ENCODE peak calls at places on chromosomes 6 and 20, in nine cellular contexts. N is T follicular helper cell, L is GM13976, H is activated B cell treated with CpG ODN at 0.5 μM for 24 hours, V is A549, E is NCI-H748 treated with DMSO at 0.1 percent for 48 hours, J is cardiac fibroblast, I is A172, D is esophagus squamous epithelium. M is an unnamed sample.

GRCh38 chr6:73652637-73653570 is 888 bp downstream of the SLC17A5 start:
- DNase-seq in V (peak), I (peak), H (peak), L (peak), D (peak), N (peak), J (peak), E (peak), M (peak)

GRCh38 chr6:89527634-89528033 is 94.7 kb downstream of the ANKRD6 start:
- DNase-seq in E (no peak), V (peak), D (no peak), L (no peak), H (no peak), J (peak), N (no peak), I (peak), M (no peak)

GRCh38 chr6:3747100-3747737 is 4.3 kb downstream of the PXDC1 start:
- DNase-seq in L (no peak), V (no peak), I (no peak), N (no peak), E (no peak), D (no peak), H (peak), J (no peak), M (no peak)

GRCh38 chr6:82917346-82918064 is 148.1 kb downstream of the UBE3D start:
- DNase-seq in E (no peak), D (no peak), N (no peak), H (no peak), J (peak), V (no peak), L (no peak), I (no peak), M (no peak)

GRCh38 chr20:1306316-1307135 is 22.4 kb downstream of the SDCBP2 start:
- DNase-seq in I (no peak), E (no peak), J (no peak), D (no peak), N (no peak), L (no peak), V (no peak), H (no peak), M (no peak)

GRCh38 chr6:138004423-138005287 is 102.6 kb downstream of the PERP start:
- DNase-seq in J (peak), D (no peak), I (peak), H (no peak), N (no peak), V (peak), L (peak), E (peak), M (no peak)

GRCh38 chr6:138944412-138944811 is 43.6 kb downstream of the REPS1 start:
- DNase-seq in D (no peak), H (no peak), E (no peak), J (peak), V (peak), L (peak), N (no peak), I (peak), M (no peak)

GRCh38 chr6:116764961-116765841 is at the start of gene FAM162B:
- DNase-seq in D (no peak), H (no peak), N (no peak), I (no peak), E (no peak), L (peak), J (peak), V (peak), M (no peak)

GRCh38 chr20:61422636-61423425 is 170.8 kb downstream of the CDH4 start:
- DNase-seq in I (no peak), E (no peak), V (no peak), D (no peak), J (no peak), L (no peak), N (no peak), H (no peak), M (no peak)